ENCODE peak calls at places on chromosomes 1 and 21, in four cellular contexts. I, M, Q and K are unnamed samples.

GRCh38 chr1:67648582-67649326 is 36.2 kb upstream of the GADD45A start:
- DNase-seq in I (no peak), M (no peak), Q (no peak), K (no peak)

GRCh38 chr1:59730302-59730701 is 84.4 kb upstream of the HOOK1 start:
- DNase-seq in I (no peak), M (no peak), Q (no peak), K (no peak)

GRCh38 chr21:17462276-17462981 is 50.4 kb upstream of the CXADR start:
- DNase-seq in I (no peak), M (peak; percentile 98), Q (no peak), K (no peak)

GRCh38 chr1:178086294-178087255 is 7.3 kb upstream of the RASAL2 start:
- DNase-seq in I (no peak), M (no peak), Q (no peak), K (no peak)

GRCh38 chr1:119139393-119139792 is 1.1 kb downstream of the WARS2 start:
- DNase-seq in I (peak; percentile 44), M (no peak), Q (no peak), K (no peak)

GRCh38 chr1:209380396-209380795 is 203.1 kb upstream of the CAMK1G start:
- DNase-seq in I (no peak), M (no peak), Q (no peak), K (no peak)

GRCh38 chr1:30473920-30474817 is 249.2 kb downstream of the MATN1 start:
- DNase-seq in I (no peak), M (no peak), Q (no peak), K (no peak)

GRCh38 chr1:228897901-228898300 is 162.6 kb downstream of the RHOU start:
- DNase-seq in I (no peak), M (no peak), Q (no peak), K (no peak)

GRCh38 chr1:87141556-87141955 is 187.1 kb upstream of the LMO4 start:
- DNase-seq in I (no peak), M (no peak), Q (no peak), K (no peak)

GRCh38 chr1:203081465-203082355 is 4.1 kb downstream of the MYOG start:
- DNase-seq in I (no peak), M (no peak), Q (no peak), K (no peak)

GRCh38 chr21:18318156-18318555 is 73.5 kb downstream of the CHODL start:
- DNase-seq in I (no peak), M (no peak), Q (no peak), K (no peak)

GRCh38 chr1:161127649-161128048 is 4.8 kb downstream of the DEDD start:
- DNase-seq in I (no peak), M (no peak), Q (no peak), K (no peak)

GRCh38 chr1:161132410-161133219 is at the start of gene DEDD:
- DNase-seq in I (peak; percentile 87), M (peak; percentile 92), Q (peak; percentile 90), K (peak; percentile 96)

GRCh38 chr1:161128591-161129420 is 3.7 kb downstream of the DEDD start:
- DNase-seq in I (no peak), M (no peak), Q (no peak), K (no peak)

GRCh38 chr1:161131721-161132409 is 602 bp downstream of the DEDD start:
- DNase-seq in I (no peak), M (no peak), Q (no peak), K (no peak)

DNA sequence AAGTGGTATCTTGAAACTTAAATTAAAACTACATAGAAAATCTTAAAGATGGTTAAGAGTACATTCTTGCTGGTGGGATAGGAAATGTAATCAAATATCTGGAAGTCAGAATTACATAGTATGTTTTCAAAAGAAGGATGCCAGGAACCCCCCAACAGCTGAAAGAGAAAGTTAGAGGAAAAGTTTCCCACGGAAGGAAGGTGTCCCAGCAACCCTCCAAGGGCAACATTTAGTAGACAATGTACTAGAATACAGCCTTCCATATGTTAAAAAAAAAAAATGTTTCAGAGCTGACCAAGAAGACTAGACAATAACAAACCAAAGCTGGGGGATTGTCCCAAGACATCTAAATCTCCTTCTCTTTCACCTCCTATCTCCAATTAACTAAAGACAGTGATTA is 2.2 kb downstream of the DEDD start:
- DNase-seq in I (no peak), M (no peak), Q (no peak), K (no peak)
- TF ChIP-seq SUZ12 in I (no peak), M (no peak), Q (no peak), K (no peak)

GRCh38 chr1:14678011-14678638 is 79.6 kb downstream of the KAZN start:
- DNase-seq in I (no peak), M (no peak), Q (no peak), K (no peak)

GRCh38 chr1:14681182-14681581 is 82.7 kb downstream of the KAZN start:
- DNase-seq in I (no peak), M (no peak), Q (no peak), K (no peak)

GRCh38 chr1:14677291-14677690 is 78.8 kb downstream of the KAZN start:
- DNase-seq in I (no peak), M (no peak), Q (no peak), K (no peak)

GRCh38 chr1:14676400-14676799 is 77.9 kb downstream of the KAZN start:
- DNase-seq in I (no peak), M (no peak), Q (no peak), K (no peak)

DNA sequence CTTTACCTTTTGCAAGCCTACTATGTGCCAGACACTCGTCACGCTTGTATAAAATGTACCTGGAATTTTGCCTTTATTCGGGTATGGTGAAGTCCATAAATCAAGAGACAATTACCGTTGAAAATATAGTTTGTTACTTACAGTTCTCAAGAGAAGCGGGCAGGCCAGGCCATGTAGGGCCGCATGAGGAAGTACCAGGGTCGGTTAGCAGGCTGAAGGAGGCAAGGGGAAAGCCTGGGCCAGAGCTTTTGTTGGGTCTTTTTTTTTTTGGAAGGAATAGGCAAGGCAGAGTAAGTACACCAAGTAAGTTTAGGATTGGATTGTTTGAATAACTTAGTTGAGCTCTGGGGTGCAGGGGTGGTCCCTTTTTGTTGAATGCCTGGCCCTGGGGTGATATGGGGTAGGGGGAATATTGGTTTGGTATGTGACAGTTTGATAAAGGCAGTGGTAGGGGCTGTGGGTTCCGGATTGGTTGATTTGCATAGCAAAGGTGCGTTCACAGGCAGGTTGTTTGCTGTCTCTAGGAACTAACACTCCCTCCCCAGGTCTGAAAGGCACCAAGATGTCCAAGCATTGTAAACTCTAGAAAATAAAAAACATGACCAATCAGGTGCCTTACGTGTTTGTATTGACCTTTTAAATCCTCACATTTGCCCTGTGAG is 80.7 kb downstream of the KAZN start:
- DNase-seq in I (no peak), M (no peak), Q (no peak), K (no peak)
- TF ChIP-seq ZNF274 in I (no peak), M (no peak), Q (no peak), K (no peak)

DNA sequence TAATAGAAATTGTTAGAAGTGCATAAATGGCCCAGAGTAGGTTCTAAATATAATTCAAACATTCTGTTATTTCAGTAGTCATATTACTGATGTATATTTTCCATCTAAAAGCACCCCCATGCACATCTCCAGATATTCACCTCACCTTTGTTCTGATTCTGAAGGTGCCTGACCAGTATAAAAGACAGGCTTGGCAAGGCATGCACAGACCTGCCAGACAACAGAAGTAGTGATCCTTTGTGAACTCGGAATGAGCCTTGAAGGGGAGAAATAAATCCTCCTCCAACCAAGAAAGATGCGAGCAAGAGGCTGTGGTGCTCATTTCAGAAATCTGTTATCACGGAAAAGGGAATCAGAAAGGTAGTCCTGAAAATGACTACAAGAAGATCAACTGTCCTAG is 287.3 kb downstream of the VAV3 start:
- DNase-seq in I (no peak), M (no peak), Q (no peak), K (no peak)
- H3K4me3 ChIP-seq in I (no peak overlapping the region), M (no peak overlapping the region), Q (no peak overlapping the region), K (no peak overlapping the region)

GRCh38 chr1:27522860-27523665 is 33.1 kb upstream of the WASF2 start:
- DNase-seq in I (no peak), M (peak; percentile 52), Q (peak; percentile 68), K (no peak)
- TF ChIP-seq SUZ12 in I (no peak), M (no peak), Q (no peak), K (no peak)

DNA sequence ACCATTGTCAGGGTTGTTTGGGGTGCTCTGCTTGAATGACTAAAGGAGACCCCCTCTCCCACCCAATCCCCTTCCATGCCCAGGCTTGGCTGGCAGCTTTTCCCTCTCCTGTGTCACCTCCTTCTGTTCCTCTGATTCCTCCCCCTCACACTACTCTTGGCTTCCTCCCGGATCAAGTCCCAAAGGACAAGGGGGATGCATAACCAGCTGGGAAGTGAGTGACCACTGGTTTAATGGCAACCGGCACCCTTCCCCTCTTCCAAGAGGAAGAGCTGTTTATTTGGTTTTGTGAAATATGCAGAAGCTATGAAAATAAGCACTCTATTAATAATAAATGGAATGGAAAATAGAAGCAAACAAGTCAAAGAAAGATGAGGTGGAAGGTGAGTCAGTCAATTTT is 322.6 kb downstream of the SIPA1L2 start:
- DNase-seq in I (no peak), M (no peak), Q (no peak), K (peak; percentile 43)
- TF ChIP-seq ZNF274 in I (no peak), M (no peak), Q (no peak), K (no peak)

DNA sequence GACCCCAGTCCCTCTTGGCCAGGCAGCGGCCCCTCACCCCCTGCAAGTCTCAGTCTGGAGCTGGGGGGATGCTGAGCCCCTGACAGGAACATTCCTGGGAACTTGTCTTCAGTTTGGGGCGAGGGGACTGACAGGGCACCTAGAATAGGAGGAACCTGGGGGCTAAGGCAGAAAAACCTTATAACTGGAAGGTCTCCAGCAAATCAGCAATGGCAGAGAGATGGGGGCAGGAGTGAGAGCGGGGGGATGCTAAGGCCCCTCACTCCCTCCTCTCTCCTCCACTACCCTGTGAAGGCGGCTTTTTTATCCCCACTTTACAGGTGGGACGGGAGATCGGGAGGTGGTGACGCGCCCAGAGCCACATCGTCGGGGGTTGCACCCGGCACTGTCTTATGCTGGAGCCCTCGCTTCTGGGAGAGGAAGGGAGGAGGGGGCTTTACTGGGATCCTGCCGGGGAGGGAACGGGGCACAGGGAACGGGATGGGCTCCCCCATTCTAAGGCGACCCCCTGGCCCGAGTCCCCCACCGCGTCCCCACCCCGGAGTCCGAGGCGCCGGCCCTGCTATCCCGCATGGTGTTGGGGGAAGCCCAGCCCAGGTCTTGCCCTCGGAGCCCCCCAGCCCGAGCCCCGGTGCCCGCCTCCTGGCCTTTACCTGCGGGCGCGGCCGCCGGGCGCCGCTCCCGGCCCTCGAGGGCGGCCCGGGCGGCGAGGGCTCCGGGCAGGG is 456 bp downstream of the COL8A2 start:
- DNase-seq in I (no peak), M (no peak), Q (peak; percentile 63), K (no peak)
- H3K4me3 ChIP-seq in I (no peak overlapping the region), M (no peak overlapping the region), Q (peak overlapping the region; percentile 29), K (peak overlapping the region; percentile 17)

GRCh38 chr1:168260393-168260792 is 20.3 kb upstream of the TBX19 start:
- DNase-seq in I (no peak), M (no peak), Q (no peak), K (no peak)
- TF ChIP-seq SUZ12 in I (no peak), M (no peak), Q (no peak), K (no peak)

GRCh38 chr21:44527156-44527982 is 12.6 kb downstream of the KRTAP10-1 start:
- DNase-seq in I (no peak), M (no peak), Q (no peak), K (no peak)
- TF ChIP-seq ZNF274 in I (no peak), M (no peak), Q (no peak), K (no peak)